ENCODE peak calls at places on chromosomes 16 and 17, in ten cellular contexts. I is CD8-positive, alpha-beta T cell; C is activated CD4-positive, CD25-positive, alpha-beta regulatory T cell; G is neural progenitor cell; A is activated CD4-positive, alpha-beta T cell treated with anti-CD3 and anti-CD28 coated beads for 36 hours; F is B cell; L is Calu3; Y is MV-4-11; R is stimulated activated CD8-positive, alpha-beta memory T cell treated with anti-CD3 and anti-CD28 coated beads, Interleukin-7, amount 100 ng/mL, for 48 hours; D is nephron progenitor cell. U is an unnamed sample.
A peak's percentile ranks its signal among the peaks of the same experiment; 100 is the strongest.

GRCh38 chr17:28624148-28624547 is 10.2 kb upstream of the RSKR start:
- DNase-seq in I (no peak), C (no peak), G (no peak), A (no peak), F (no peak), L (no peak), Y (no peak), R (no peak), D (no peak), U (no peak)

GRCh38 chr17:48483004-48483403 is 47.8 kb downstream of the HOXB1 start:
- DNase-seq in I (no peak), C (no peak), G (no peak), A (no peak), F (no peak), L (no peak), Y (no peak), R (no peak), D (no peak), U (no peak)

GRCh38 chr17:82795615-82796014 is 43.8 kb downstream of the TBCD start:
- DNase-seq in I (no peak), C (no peak), G (no peak), A (no peak), F (no peak), L (no peak), Y (no peak), R (no peak), D (no peak), U (no peak)

GRCh38 chr17:68612228-68612922 is 11.2 kb upstream of the FAM20A start:
- DNase-seq in I (no peak), C (no peak), G (no peak), A (no peak), F (no peak), L (no peak), Y (peak; percentile 35), R (no peak), D (no peak), U (no peak)

GRCh38 chr17:21089933-21090888 is 36.6 kb upstream of the DHRS7B start:
- DNase-seq in I (no peak), C (no peak), G (no peak), A (no peak), F (no peak), L (no peak), Y (no peak), R (no peak), D (no peak), U (no peak)

GRCh38 chr16:85527767-85528297 is 85.3 kb upstream of the GSE1 start:
- DNase-seq in I (no peak), C (no peak), G (no peak), A (no peak), F (no peak), L (no peak), Y (no peak), R (no peak), D (no peak), U (no peak)

GRCh38 chr16:88634141-88634993 is 4.0 kb upstream of the IL17C start:
- DNase-seq in I (peak; percentile 49), C (peak; percentile 19), G (peak; percentile 83), A (peak; percentile 74), F (peak; percentile 91), L (no peak), Y (peak; percentile 63), R (peak; percentile 45), D (peak; percentile 83), U (no peak)

GRCh38 chr16:425082-425718 is at the start of gene RAB11FIP3:
- DNase-seq in I (peak; percentile 76), C (peak; percentile 74), G (peak; percentile 91), A (peak; percentile 90), F (peak; percentile 80), L (peak; percentile 88), Y (peak; percentile 62), R (peak; percentile 76), D (peak; percentile 87), U (peak; percentile 20)

GRCh38 chr17:7579001-7579838 is at the start of gene CD68:
- DNase-seq in I (peak; percentile 39), C (no peak), G (no peak), A (peak; percentile 86), F (peak; percentile 81), L (peak; percentile 76), Y (peak; percentile 100), R (peak; percentile 80), D (no peak), U (peak; percentile 84)

GRCh38 chr17:80477647-80478478 is 1.5 kb upstream of the NPTX1 start:
- DNase-seq in I (no peak), C (no peak), G (peak; percentile 91), A (peak; percentile 73), F (no peak), L (no peak), Y (no peak), R (no peak), D (peak; percentile 78), U (no peak)

GRCh38 chr17:41396340-41396739 is 1.1 kb downstream of the KRT31 start:
- DNase-seq in I (no peak), C (no peak), G (no peak), A (no peak), F (no peak), L (no peak), Y (no peak), R (no peak), D (no peak), U (no peak)

GRCh38 chr16:86060381-86061317 is 161.7 kb downstream of the IRF8 start:
- DNase-seq in I (no peak), C (no peak), G (no peak), A (no peak), F (no peak), L (no peak), Y (no peak), R (no peak), D (no peak), U (no peak)

GRCh38 chr17:78808106-78808635 is 26.1 kb upstream of the CYTH1 start:
- DNase-seq in I (no peak), C (no peak), G (no peak), A (no peak), F (no peak), L (no peak), Y (no peak), R (no peak), D (no peak), U (no peak)

GRCh38 chr17:37092041-37092440 is 143.3 kb downstream of the AATF start:
- DNase-seq in I (no peak), C (no peak), G (no peak), A (no peak), F (no peak), L (peak; percentile 42), Y (no peak), R (no peak), D (no peak), U (no peak)

GRCh38 chr16:1105888-1106620 is 10.0 kb upstream of the C1QTNF8 start:
- DNase-seq in I (no peak), C (no peak), G (peak; percentile 91), A (peak; percentile 74), F (no peak), L (peak; percentile 91), Y (peak; percentile 1), R (peak; percentile 12), D (peak; percentile 86), U (no peak)

GRCh38 chr17:80832266-80832676 is 159.4 kb upstream of the CHMP6 start:
- DNase-seq in I (no peak), C (no peak), G (peak; percentile 42), A (peak; percentile 22), F (no peak), L (no peak), Y (no peak), R (no peak), D (no peak), U (peak; percentile 39)

GRCh38 chr17:82241183-82241925 is 12.5 kb downstream of the SLC16A3 start:
- DNase-seq in I (no peak), C (no peak), G (no peak), A (peak; percentile 90), F (no peak), L (peak; percentile 48), Y (peak; percentile 87), R (no peak), D (no peak), U (no peak)